ENCODE peak calls at places on chromosomes 11 and 22, in seven cellular contexts. W is body of pancreas, F is PC-3, L is GM23248, V is esophagus squamous epithelium, H is MM.1S, I is mesendoderm. B is an unnamed sample.

GRCh38 chr22:46041642-46042041 is 64.7 kb upstream of the WNT7B start:
- DNase-seq in W (peak; percentile 35), F (no peak), L (no peak), V (no peak), H (no peak), I (no peak), B (no peak)

GRCh38 chr11:125070699-125071254 is 7.7 kb downstream of the SLC37A2 start:
- DNase-seq in W (peak; percentile 40), F (peak; percentile 87), L (peak; percentile 90), V (no peak), H (peak; percentile 36), I (no peak), B (no peak)

GRCh38 chr11:113667801-113668200 is 38.3 kb downstream of the TMPRSS5 start:
- DNase-seq in W (no peak), F (peak; percentile 37), L (peak; percentile 20), V (no peak), H (no peak), I (no peak), B (no peak)

GRCh38 chr11:18706330-18707243 is 8.0 kb downstream of the TMEM86A start:
- DNase-seq in W (peak; percentile 65), F (no peak), L (peak; percentile 26), V (no peak), H (no peak), I (no peak), B (peak; percentile 60)

GRCh38 chr11:118002010-118002540 is 15.9 kb downstream of the IL10RA start:
- DNase-seq in W (no peak), F (no peak), L (no peak), V (no peak), H (no peak), I (no peak), B (peak; percentile 41)

GRCh38 chr22:20174785-20175596 is 24.1 kb upstream of the CCDC188 start:
- DNase-seq in W (no peak), F (no peak), L (peak; percentile 25), V (no peak), H (no peak), I (peak; percentile 15), B (no peak)

GRCh38 chr11:134333312-134333711 is 1.5 kb downstream of the GLB1L2 start:
- DNase-seq in W (no peak), F (no peak), L (peak; percentile 40), V (no peak), H (no peak), I (no peak), B (no peak)

GRCh38 chr22:45594123-45594941 is 77.3 kb upstream of the ATXN10 start:
- DNase-seq in W (no peak), F (no peak), L (no peak), V (no peak), H (no peak), I (no peak), B (no peak)

GRCh38 chr11:6607190-6607635 is 3.6 kb downstream of the ILK start:
- DNase-seq in W (no peak), F (no peak), L (no peak), V (no peak), H (no peak), I (no peak), B (no peak)

GRCh38 chr11:1041936-1042608 is 5.6 kb upstream of the MUC6 start:
- DNase-seq in W (peak; percentile 88), F (no peak), L (no peak), V (no peak), H (no peak), I (no peak), B (no peak)

GRCh38 chr11:107017104-107017432 is 1.2 kb downstream of the GUCY1A2 start:
- DNase-seq in W (no peak), F (no peak), L (no peak), V (no peak), H (no peak), I (no peak), B (no peak)

GRCh38 chr11:35688023-35688422 is 25.4 kb downstream of the TRIM44 start:
- DNase-seq in W (no peak), F (peak; percentile 27), L (peak; percentile 68), V (no peak), H (no peak), I (peak; percentile 19), B (no peak)

GRCh38 chr11:12581923-12582322 is 92.3 kb upstream of the TEAD1 start:
- DNase-seq in W (no peak), F (peak; percentile 89), L (peak; percentile 96), V (no peak), H (no peak), I (peak; percentile 82), B (no peak)

GRCh38 chr11:127993788-127994187 is 593.6 kb downstream of the ETS1 start:
- DNase-seq in W (no peak), F (no peak), L (no peak), V (no peak), H (no peak), I (peak; percentile 53), B (no peak)

GRCh38 chr11:69603163-69603836 is 37.7 kb upstream of the CCND1 start:
- DNase-seq in W (no peak), F (no peak), L (no peak), V (no peak), H (no peak), I (no peak), B (no peak)
- H3K27ac ChIP-seq in W (no peak overlapping the region), F (no peak overlapping the region), L (no peak overlapping the region), V (no peak overlapping the region), H (no peak overlapping the region), I (no peak overlapping the region), B (no peak overlapping the region)

GRCh38 chr22:37639771-37640590 is 512 bp downstream of the SH3BP1 start:
- DNase-seq in W (peak; percentile 17), F (no peak), L (peak; percentile 32), V (no peak), H (no peak), I (peak; percentile 67), B (no peak)

GRCh38 chr22:37640591-37641250 is 1.3 kb downstream of the SH3BP1 start:
- DNase-seq in W (peak; percentile 15), F (no peak), L (no peak), V (no peak), H (no peak), I (no peak), B (peak; percentile 50)

GRCh38 chr22:37641251-37641949 is 1.9 kb downstream of the SH3BP1 start:
- DNase-seq in W (no peak), F (no peak), L (no peak), V (no peak), H (no peak), I (no peak), B (peak; percentile 36)

GRCh38 chr22:37638351-37639069 is 959 bp upstream of the SH3BP1 start:
- DNase-seq in W (no peak), F (no peak), L (no peak), V (no peak), H (peak; percentile 76), I (peak; percentile 36), B (peak; percentile 53)

DNA sequence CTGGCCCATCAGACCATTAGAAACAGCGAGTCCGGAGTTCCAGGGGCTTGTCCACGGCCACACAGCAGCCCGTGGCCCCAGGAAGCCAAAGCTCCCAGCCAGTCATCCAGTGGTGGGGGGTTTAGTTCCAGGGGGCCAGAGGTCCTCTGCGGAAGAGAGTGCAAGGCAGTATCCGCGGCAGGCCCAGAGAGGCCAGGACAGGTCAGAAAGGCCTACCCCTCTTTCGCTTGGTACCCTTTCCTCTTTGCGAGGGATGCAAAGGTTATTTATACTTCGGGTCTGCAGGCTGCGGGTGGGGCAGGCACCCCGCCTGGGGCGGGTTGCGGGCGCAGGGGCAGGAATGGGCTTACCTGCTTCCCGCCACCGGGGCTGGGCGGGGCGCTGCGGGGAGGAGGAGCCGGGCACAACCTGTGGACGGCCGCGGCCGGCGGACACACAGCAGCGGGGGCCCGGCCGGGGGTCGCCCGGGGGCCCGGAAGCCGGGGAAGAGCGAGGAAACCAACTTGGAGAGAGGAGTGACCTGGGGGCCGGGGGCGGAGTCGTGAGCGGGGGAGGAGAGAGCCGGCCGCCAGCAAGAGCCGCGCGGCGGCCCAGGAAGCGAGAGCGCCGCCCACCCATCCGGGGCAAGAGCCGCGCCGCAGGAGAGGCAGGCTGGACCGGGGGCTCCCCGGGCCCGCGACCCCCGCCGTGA is at the start of gene SH3BP1:
- DNase-seq in W (peak; percentile 63), F (peak; percentile 46), L (peak; percentile 70), V (no peak), H (peak; percentile 52), I (peak; percentile 87), B (peak; percentile 63)
- H3K27ac ChIP-seq in W (peak within 1 kb of the TSS; percentile 49), F (no peak within 1 kb of the TSS), L (no peak within 1 kb of the TSS), V (peak within 1 kb of the TSS; percentile 90), H (peak within 1 kb of the TSS; percentile 47), I (peak within 1 kb of the TSS; percentile 7), B (peak within 1 kb of the TSS; percentile 64)

GRCh38 chr11:37786214-37786755 is 1188.2 kb upstream of the RAG2 start:
- DNase-seq in W (no peak), F (peak; percentile 70), L (no peak), V (no peak), H (no peak), I (no peak), B (no peak)
- H3K27ac ChIP-seq in W (no peak overlapping the region), F (peak overlapping the region; percentile 61), L (no peak overlapping the region), V (no peak overlapping the region), H (no peak overlapping the region), I (no peak overlapping the region), B (no peak overlapping the region)

DNA sequence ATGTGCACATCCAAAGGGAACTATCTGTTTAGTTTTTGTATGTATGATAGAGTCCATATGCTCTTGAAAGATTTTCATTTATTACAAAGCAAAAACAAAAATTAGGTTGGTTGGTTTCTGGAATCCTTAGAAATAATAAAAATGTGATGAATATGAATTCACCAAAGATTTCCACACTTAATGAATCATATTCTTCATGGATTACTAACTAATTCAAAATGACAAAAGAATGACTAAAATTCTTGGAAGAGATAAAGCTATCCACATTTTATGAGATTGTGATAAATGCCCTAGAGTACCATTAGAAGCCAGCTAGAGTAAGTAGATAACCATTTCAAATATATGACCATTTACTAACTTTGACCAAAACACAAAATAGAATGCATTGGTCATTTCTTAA is 261.0 kb downstream of the SBF2 start:
- DNase-seq in W (no peak), F (peak; percentile 41), L (peak; percentile 57), V (no peak), H (no peak), I (no peak), B (no peak)
- H3K27ac ChIP-seq in W (no peak overlapping the region), F (no peak overlapping the region), L (peak overlapping the region; percentile 13), V (no peak overlapping the region), H (no peak overlapping the region), I (no peak overlapping the region), B (no peak overlapping the region)

GRCh38 chr22:25127274-25127673 is 72.4 kb upstream of the CRYBB3 start:
- DNase-seq in W (no peak), F (no peak), L (no peak), V (no peak), H (no peak), I (peak; percentile 30), B (no peak)
- H3K27ac ChIP-seq in W (no peak overlapping the region), F (no peak overlapping the region), L (no peak overlapping the region), V (no peak overlapping the region), H (no peak overlapping the region), I (no peak overlapping the region), B (no peak overlapping the region)

GRCh38 chr11:8812438-8812837 is 98.6 kb upstream of the AKIP1 start:
- DNase-seq in W (peak; percentile 68), F (no peak), L (peak; percentile 37), V (no peak), H (no peak), I (peak; percentile 40), B (no peak)

GRCh38 chr11:8811571-8811970 is 99.4 kb upstream of the AKIP1 start:
- DNase-seq in W (no peak), F (no peak), L (peak; percentile 48), V (no peak), H (no peak), I (no peak), B (no peak)

GRCh38 chr11:8809185-8809584 is 101.8 kb upstream of the AKIP1 start:
- DNase-seq in W (no peak), F (no peak), L (peak; percentile 30), V (no peak), H (no peak), I (no peak), B (no peak)

GRCh38 chr11:8809605-8810272 is 101.2 kb upstream of the AKIP1 start:
- DNase-seq in W (peak; percentile 17), F (no peak), L (peak; percentile 33), V (no peak), H (no peak), I (no peak), B (no peak)

GRCh38 chr11:8810331-8811301 is 100.4 kb upstream of the AKIP1 start:
- DNase-seq in W (peak; percentile 90), F (peak; percentile 59), L (peak; percentile 90), V (no peak), H (peak; percentile 87), I (peak; percentile 94), B (no peak)
- H3K27ac ChIP-seq in W (peak overlapping the region; percentile 87), F (no peak overlapping the region), L (peak overlapping the region; percentile 84), V (peak overlapping the region; percentile 91), H (peak overlapping the region; percentile 19), I (peak overlapping the region; percentile 65), B (no peak overlapping the region)